ENCODE peak calls at places on chromosomes 4 and X, in eight cellular contexts. A, V, X, C, K, L, P and Z are unnamed samples.

GRCh38 chr4:90207887-90208454 is 80.8 kb downstream of the CCSER1 start:
- DNase-seq in A (no peak), V (no peak), P (no peak), C (no peak), K (no peak), L (no peak), X (no peak), Z (no peak)

GRCh38 chrX:72621163-72621562 is 48.5 kb upstream of the HDAC8 start:
- DNase-seq in X (no peak), V (no peak), P (no peak), A (no peak), C (no peak), L (no peak), K (no peak), Z (no peak)

GRCh38 chr4:156734965-156735895 is 236.4 kb downstream of the PDGFC start:
- DNase-seq in X (no peak), C (no peak), V (no peak), L (no peak), A (no peak), K (no peak), P (no peak), Z (no peak)

GRCh38 chr4:173386751-173387150 is 12.2 kb downstream of the SCRG1 start:
- DNase-seq in L (no peak), X (no peak), C (no peak), A (no peak), P (no peak), K (no peak), V (no peak), Z (no peak)

GRCh38 chrX:100207331-100208024 is 202.6 kb downstream of the PCDH19 start:
- DNase-seq in P (no peak), L (no peak), K (no peak), C (no peak), A (no peak), V (no peak), X (no peak), Z (no peak)

GRCh38 chrX:20244936-20245335 is 21.8 kb downstream of the RPS6KA3 start:
- DNase-seq in C (no peak), V (no peak), K (no peak), X (no peak), A (no peak), L (no peak), P (no peak), Z (no peak)

GRCh38 chr4:10001757-10002156 is 19.5 kb downstream of the SLC2A9 start:
- DNase-seq in A (no peak), P (no peak), X (no peak), K (no peak), V (no peak), L (no peak), C (no peak), Z (no peak)

GRCh38 chrX:100424012-100424411 is 13.9 kb upstream of the PCDH19 start:
- DNase-seq in A (no peak), L (peak), K (no peak), X (no peak), C (no peak), V (no peak), P (no peak), Z (no peak)

GRCh38 chrX:103175944-103176753 is 38.8 kb upstream of the BEX4 start:
- DNase-seq in C (peak), L (peak), X (peak), V (peak), K (peak), A (no peak), P (peak), Z (peak)

GRCh38 chrX:69163936-69164741 is 1.1 kb downstream of the PJA1 start:
- DNase-seq in P (peak), K (no peak), C (peak), L (peak), V (peak), A (no peak), X (peak), Z (no peak)

GRCh38 chr4:54539500-54540029 is 118.2 kb upstream of the KIT start:
- DNase-seq in V (peak), L (peak), A (peak), K (peak), C (peak), X (peak), P (peak), Z (no peak)

GRCh38 chr4:8280158-8280875 is 10.8 kb downstream of the HTRA3 start:
- DNase-seq in L (no peak), K (no peak), P (no peak), C (no peak), V (no peak), X (no peak), A (no peak), Z (peak)

GRCh38 chr4:186770446-186771175 is 47.0 kb upstream of the FAT1 start:
- DNase-seq in X (no peak), L (no peak), P (no peak), C (no peak), V (no peak), K (no peak), A (no peak), Z (no peak)

GRCh38 chr4:109302366-109303140 is at the start of gene COL25A1:
- DNase-seq in A (no peak), L (no peak), C (peak), K (no peak), X (peak), V (peak), P (peak), Z (peak)

GRCh38 chr4:5758741-5759140 is 47.7 kb downstream of the EVC start:
- DNase-seq in P (no peak), C (no peak), K (no peak), X (no peak), A (no peak), L (no peak), V (no peak), Z (peak)

GRCh38 chr4:89158884-89159503 is 47.7 kb downstream of the TIGD2 start:
- DNase-seq in L (peak), A (no peak), C (no peak), X (no peak), V (no peak), K (peak), P (peak), Z (no peak)

GRCh38 chr4:139851639-139852038 is 186.0 kb downstream of the MGST2 start:
- DNase-seq in K (no peak), X (no peak), L (no peak), C (no peak), A (no peak), P (no peak), V (no peak), Z (no peak)

GRCh38 chrX:66408507-66408906 is 230.4 kb downstream of the EDA2R start:
- DNase-seq in K (no peak), L (peak), C (no peak), X (no peak), V (no peak), A (no peak), P (no peak), Z (no peak)

GRCh38 chrX:14832591-14832990 is 40.3 kb downstream of the FANCB start:
- DNase-seq in A (no peak), P (no peak), V (no peak), K (no peak), X (no peak), C (no peak), L (no peak), Z (no peak)

GRCh38 chrX:65581661-65582339 is 47.2 kb upstream of the LAS1L start:
- DNase-seq in C (peak), X (peak), P (peak), A (no peak), K (peak), V (peak), L (peak), Z (peak)

GRCh38 chr4:8727131-8727530 is 134.6 kb downstream of the CPZ start:
- DNase-seq in L (no peak), K (no peak), X (peak), A (peak), C (no peak), P (no peak), V (peak), Z (peak)

GRCh38 chr4:57426779-57427395 is 316.7 kb upstream of the IGFBP7 start:
- DNase-seq in K (peak), X (peak), C (peak), P (peak), A (no peak), V (peak), L (peak), Z (no peak)

GRCh38 chr4:163556169-163556568 is 61.7 kb downstream of the TMA16 start:
- DNase-seq in C (no peak), K (no peak), A (no peak), P (no peak), X (no peak), V (no peak), L (no peak), Z (no peak)

GRCh38 chrX:31652651-31653050 is 580.8 kb upstream of the FTHL17 start:
- DNase-seq in V (no peak), P (no peak), C (no peak), A (no peak), K (no peak), X (no peak), L (no peak), Z (no peak)

GRCh38 chrX:10821293-10821692 is 200.9 kb upstream of the MID1 start:
- DNase-seq in X (no peak), P (no peak), L (no peak), V (no peak), A (no peak), C (no peak), K (no peak), Z (no peak)

GRCh38 chrX:153769158-153769864 is 5.3 kb downstream of the PLXNB3 start:
- DNase-seq in X (no peak), K (no peak), L (no peak), C (no peak), A (no peak), V (peak), P (peak), Z (peak)

GRCh38 chrX:47030339-47030738 is 47.9 kb upstream of the RGN start:
- DNase-seq in X (no peak), P (peak), K (peak), C (no peak), L (peak), A (no peak), V (no peak), Z (no peak)

GRCh38 chrX:13110427-13111324 is 66.3 kb upstream of the FAM9C start:
- DNase-seq in C (no peak), P (peak), X (peak), V (peak), A (no peak), L (no peak), K (no peak), Z (peak)

GRCh38 chr4:173214661-173215060 is 46.0 kb downstream of the GALNT7 start:
- DNase-seq in L (no peak), V (no peak), C (peak), K (no peak), P (no peak), A (no peak), X (no peak), Z (no peak)

GRCh38 chr4:142516686-142517145 is 329.4 kb downstream of the INPP4B start:
- DNase-seq in K (no peak), V (no peak), A (no peak), X (no peak), L (no peak), C (no peak), P (no peak), Z (no peak)

GRCh38 chr4:33453436-33453835 is 2733.3 kb downstream of the PCDH7 start:
- DNase-seq in P (no peak), X (no peak), K (no peak), A (no peak), V (no peak), C (no peak), L (no peak), Z (no peak)

GRCh38 chr4:133147922-133148689 is 988 bp upstream of the PCDH10 start:
- DNase-seq in K (no peak), V (no peak), L (no peak), A (peak), C (no peak), X (no peak), P (peak), Z (peak)

DNA sequence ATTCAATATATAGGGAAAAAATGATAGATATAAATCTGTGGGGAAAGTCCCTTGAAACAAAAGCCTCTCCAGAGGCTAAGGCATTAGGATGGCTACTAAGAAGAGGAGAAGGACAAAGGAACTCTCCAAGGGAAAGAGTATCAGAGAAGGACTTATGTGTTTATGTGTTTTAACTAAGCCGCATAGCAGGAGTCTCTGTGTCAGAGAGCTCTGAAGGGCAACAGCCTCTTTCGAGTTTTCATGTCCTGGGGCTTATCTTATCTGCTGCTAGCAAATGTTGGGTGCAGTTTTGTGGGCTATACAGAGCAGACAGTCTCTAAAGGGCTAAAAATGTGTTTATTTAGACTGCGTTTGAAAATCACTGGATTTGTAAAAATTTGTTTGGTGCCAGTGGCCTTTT is 1145.6 kb upstream of the DIAPH2 start:
- DNase-seq in X (no peak), K (no peak), C (no peak), P (no peak), L (no peak), V (no peak), A (no peak), Z (no peak)
- TF ChIP-seq EP300 in X (no peak), K (no peak), C (no peak), P (no peak), L (no peak), V (no peak), A (no peak), Z (no peak)

DNA sequence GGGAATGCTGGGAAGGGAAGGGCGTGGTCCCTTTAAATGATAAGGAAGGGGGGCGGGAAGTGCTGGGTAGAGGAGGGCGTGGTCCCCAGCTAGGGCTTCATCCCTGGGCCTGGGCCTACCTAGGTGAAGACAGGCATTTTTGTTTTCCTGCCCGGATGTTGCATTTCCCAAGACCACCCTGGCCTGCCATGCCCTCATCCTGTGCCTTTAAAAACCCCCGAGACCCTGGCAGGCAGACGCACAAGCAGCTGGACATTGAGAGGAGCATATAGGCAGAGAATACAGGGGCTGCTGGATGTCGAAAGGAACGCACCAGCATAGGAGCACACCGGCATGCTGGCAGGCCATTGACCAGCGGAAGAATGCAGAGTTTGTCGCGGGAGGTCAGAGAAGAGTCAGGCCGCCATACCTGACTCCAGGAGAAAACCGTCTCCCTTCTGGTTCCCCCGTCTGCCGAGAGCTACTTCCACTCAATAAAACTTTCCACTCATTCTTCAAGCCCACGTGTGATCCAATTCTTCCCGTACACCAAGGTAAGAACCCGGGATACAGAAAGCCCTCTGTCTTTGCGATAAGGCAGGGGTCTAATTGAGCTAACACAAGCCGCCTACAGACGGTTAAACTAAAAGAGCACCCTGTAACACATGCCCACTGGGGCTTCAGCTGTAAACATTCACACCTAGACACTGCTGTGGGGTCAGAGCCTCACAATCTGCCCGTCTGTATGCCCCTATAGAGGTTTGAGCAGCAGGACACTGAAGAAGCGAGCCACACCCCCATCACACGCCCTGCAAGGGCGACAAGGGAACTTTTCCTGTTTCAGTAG is 2.9 kb upstream of the AGA start:
- DNase-seq in K (no peak), V (no peak), X (no peak), P (no peak), L (no peak), A (no peak), C (no peak), Z (no peak)
- H3K4me3 ChIP-seq in K (no peak), V (no peak), X (peak), P (no peak), L (no peak), A (no peak), C (peak), Z (no peak)

GRCh38 chr4:38563703-38564490 is 100.1 kb upstream of the KLF3 start:
- DNase-seq in V (no peak), C (no peak), K (no peak), A (no peak), L (no peak), P (no peak), X (no peak), Z (no peak)
- TF ChIP-seq POLR2AphosphoS5 in V (no peak), C (no peak), K (no peak), A (no peak), L (no peak), P (no peak), X (no peak), Z (peak)

GRCh38 chrX:19129694-19130093 is 7.4 kb upstream of the ADGRG2 start:
- DNase-seq in X (no peak), A (no peak), K (no peak), L (no peak), P (no peak), C (no peak), V (no peak), Z (no peak)

GRCh38 chrX:19122641-19123009 is 357 bp upstream of the ADGRG2 start:
- DNase-seq in V (no peak), A (no peak), P (no peak), X (no peak), C (no peak), L (no peak), K (no peak), Z (no peak)

GRCh38 chrX:19121898-19122640 is at the start of gene ADGRG2:
- DNase-seq in V (peak), K (no peak), P (peak), C (peak), L (no peak), A (no peak), X (peak), Z (no peak)

GRCh38 chrX:19130628-19131027 is 8.4 kb upstream of the ADGRG2 start:
- DNase-seq in C (no peak), A (no peak), K (no peak), P (no peak), V (no peak), L (no peak), X (no peak), Z (no peak)

GRCh38 chrX:19127649-19128168 is 5.4 kb upstream of the ADGRG2 start:
- DNase-seq in K (no peak), C (no peak), V (no peak), P (no peak), X (no peak), L (no peak), A (no peak), Z (no peak)
- TF ChIP-seq EP300 in K (no peak), C (no peak), V (no peak), P (no peak), X (no peak), L (no peak), A (no peak), Z (no peak)